ENCODE peak calls at places on chromosomes 4 and X, in ten cellular contexts. One of them, this sample, is unnamed.

GRCh38 chr4:40301592-40301991 is 33.5 kb upstream of the CHRNA9 start:
- DNase-seq in Calu3: no peak
- DNase-seq in foreskin fibroblast: no peak
- DNase-seq in AG09309: no peak
- DNase-seq in breast epithelium: no peak
- DNase-seq in upper lobe of left lung: peak
- DNase-seq in colonic mucosa: no peak
- DNase-seq in tibial artery: no peak
- DNase-seq in lower leg skin: peak
- DNase-seq in hepatocyte: no peak
- DNase-seq in this sample: no peak

GRCh38 chr4:108571027-108571569 is 49.3 kb upstream of the RPL34 start:
- DNase-seq in tibial artery: no peak
- DNase-seq in upper lobe of left lung: no peak
- DNase-seq in AG09309: no peak
- DNase-seq in breast epithelium: no peak
- DNase-seq in foreskin fibroblast: no peak
- DNase-seq in Calu3: no peak
- DNase-seq in hepatocyte: no peak
- DNase-seq in lower leg skin: no peak
- DNase-seq in colonic mucosa: no peak
- DNase-seq in this sample: no peak

GRCh38 chrX:13220916-13221315 is 98.9 kb downstream of the ATXN3L start:
- DNase-seq in lower leg skin: no peak
- DNase-seq in AG09309: peak
- DNase-seq in foreskin fibroblast: no peak
- DNase-seq in colonic mucosa: no peak
- DNase-seq in tibial artery: no peak
- DNase-seq in hepatocyte: peak
- DNase-seq in upper lobe of left lung: no peak
- DNase-seq in breast epithelium: no peak
- DNase-seq in Calu3: peak
- DNase-seq in this sample: no peak

GRCh38 chrX:154750301-154751120 is at the start of gene GAB3:
- DNase-seq in upper lobe of left lung: peak
- DNase-seq in foreskin fibroblast: no peak
- DNase-seq in lower leg skin: no peak
- DNase-seq in breast epithelium: no peak
- DNase-seq in hepatocyte: peak
- DNase-seq in Calu3: peak
- DNase-seq in tibial artery: no peak
- DNase-seq in colonic mucosa: no peak
- DNase-seq in AG09309: no peak
- DNase-seq in this sample: no peak

GRCh38 chrX:47644557-47645091 is 5.7 kb downstream of the ELK1 start:
- DNase-seq in Calu3: no peak
- DNase-seq in upper lobe of left lung: no peak
- DNase-seq in breast epithelium: no peak
- DNase-seq in tibial artery: no peak
- DNase-seq in lower leg skin: no peak
- DNase-seq in colonic mucosa: no peak
- DNase-seq in hepatocyte: peak
- DNase-seq in foreskin fibroblast: no peak
- DNase-seq in AG09309: no peak
- DNase-seq in this sample: no peak

GRCh38 chrX:39899876-39900787 is 197.6 kb downstream of the BCOR start:
- DNase-seq in tibial artery: no peak
- DNase-seq in Calu3: no peak
- DNase-seq in colonic mucosa: no peak
- DNase-seq in hepatocyte: no peak
- DNase-seq in upper lobe of left lung: no peak
- DNase-seq in foreskin fibroblast: no peak
- DNase-seq in breast epithelium: no peak
- DNase-seq in lower leg skin: no peak
- DNase-seq in AG09309: no peak
- DNase-seq in this sample: no peak

GRCh38 chrX:150544835-150545790 is 23.3 kb upstream of the MTM1 start:
- DNase-seq in hepatocyte: no peak
- DNase-seq in colonic mucosa: no peak
- DNase-seq in foreskin fibroblast: no peak
- DNase-seq in AG09309: no peak
- DNase-seq in upper lobe of left lung: no peak
- DNase-seq in tibial artery: no peak
- DNase-seq in Calu3: no peak
- DNase-seq in breast epithelium: no peak
- DNase-seq in lower leg skin: no peak
- DNase-seq in this sample: no peak

GRCh38 chrX:1601768-1602085 is 10.3 kb downstream of the AKAP17A start:
- DNase-seq in Calu3: no peak
- DNase-seq in hepatocyte: no peak
- DNase-seq in foreskin fibroblast: no peak
- DNase-seq in lower leg skin: no peak
- DNase-seq in breast epithelium: no peak
- DNase-seq in AG09309: no peak
- DNase-seq in tibial artery: no peak
- DNase-seq in colonic mucosa: no peak
- DNase-seq in upper lobe of left lung: no peak
- DNase-seq in this sample: peak

GRCh38 chrX:153459976-153460375 is 10.4 kb downstream of the HAUS7 start:
- DNase-seq in hepatocyte: no peak
- DNase-seq in tibial artery: no peak
- DNase-seq in upper lobe of left lung: no peak
- DNase-seq in Calu3: no peak
- DNase-seq in foreskin fibroblast: peak
- DNase-seq in colonic mucosa: no peak
- DNase-seq in lower leg skin: no peak
- DNase-seq in AG09309: no peak
- DNase-seq in breast epithelium: no peak
- DNase-seq in this sample: no peak

GRCh38 chr4:139668658-139669201 is 3.1 kb downstream of the MGST2 start:
- DNase-seq in breast epithelium: no peak
- DNase-seq in foreskin fibroblast: no peak
- DNase-seq in colonic mucosa: no peak
- DNase-seq in Calu3: no peak
- DNase-seq in upper lobe of left lung: no peak
- DNase-seq in AG09309: no peak
- DNase-seq in tibial artery: no peak
- DNase-seq in hepatocyte: no peak
- DNase-seq in lower leg skin: no peak
- DNase-seq in this sample: no peak

GRCh38 chr4:139669335-139669734 is 3.7 kb downstream of the MGST2 start:
- DNase-seq in hepatocyte: no peak
- DNase-seq in tibial artery: no peak
- DNase-seq in breast epithelium: no peak
- DNase-seq in colonic mucosa: no peak
- DNase-seq in foreskin fibroblast: no peak
- DNase-seq in lower leg skin: peak
- DNase-seq in upper lobe of left lung: no peak
- DNase-seq in Calu3: no peak
- DNase-seq in AG09309: no peak
- DNase-seq in this sample: no peak

GRCh38 chr4:139669859-139670258 is 4.2 kb downstream of the MGST2 start:
- DNase-seq in foreskin fibroblast: no peak
- DNase-seq in upper lobe of left lung: no peak
- DNase-seq in hepatocyte: no peak
- DNase-seq in breast epithelium: no peak
- DNase-seq in tibial artery: no peak
- DNase-seq in colonic mucosa: no peak
- DNase-seq in Calu3: no peak
- DNase-seq in AG09309: no peak
- DNase-seq in lower leg skin: peak
- DNase-seq in this sample: no peak

GRCh38 chr4:139666735-139667266 is 1.2 kb downstream of the MGST2 start:
- DNase-seq in hepatocyte: peak
- DNase-seq in AG09309: no peak
- DNase-seq in Calu3: peak
- DNase-seq in tibial artery: peak
- DNase-seq in foreskin fibroblast: no peak
- DNase-seq in upper lobe of left lung: no peak
- DNase-seq in breast epithelium: peak
- DNase-seq in lower leg skin: no peak
- DNase-seq in colonic mucosa: peak
- DNase-seq in this sample: no peak

DNA sequence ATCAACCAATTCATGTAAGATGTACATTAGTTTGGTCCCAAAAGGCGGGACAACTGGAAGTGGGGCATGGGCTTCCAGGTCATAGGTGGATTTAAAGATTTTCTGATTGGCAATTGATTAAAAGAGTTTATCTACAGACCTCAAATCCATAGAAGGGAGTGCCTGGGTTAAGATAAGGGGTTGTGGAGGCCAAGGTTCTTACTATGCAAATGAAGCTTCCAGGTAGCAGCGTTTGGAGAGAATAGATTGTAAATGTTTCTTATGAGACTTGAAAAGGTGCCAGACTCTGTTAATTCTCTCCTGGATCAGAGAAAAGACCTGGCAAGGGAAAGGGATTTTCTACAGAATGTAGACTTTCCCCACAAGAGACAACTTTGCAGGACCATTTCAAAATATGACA is 2.4 kb downstream of the MGST2 start:
- DNase-seq in breast epithelium: no peak
- DNase-seq in hepatocyte: no peak
- DNase-seq in AG09309: no peak
- DNase-seq in Calu3: no peak
- DNase-seq in lower leg skin: no peak
- DNase-seq in foreskin fibroblast: no peak
- DNase-seq in upper lobe of left lung: no peak
- DNase-seq in tibial artery: no peak
- DNase-seq in colonic mucosa: peak
- DNase-seq in this sample: no peak
- TF ChIP-seq CTCF in breast epithelium: no peak
- TF ChIP-seq CTCF in hepatocyte: no peak
- TF ChIP-seq CTCF in AG09309: no peak
- TF ChIP-seq CTCF in Calu3: no peak
- TF ChIP-seq CTCF in lower leg skin: no peak
- TF ChIP-seq CTCF in foreskin fibroblast: no peak
- TF ChIP-seq CTCF in upper lobe of left lung: no peak
- TF ChIP-seq CTCF in tibial artery: no peak
- TF ChIP-seq CTCF in colonic mucosa: no peak
- TF ChIP-seq CTCF in this sample: no peak

GRCh38 chr4:140884431-140885058 is 128.4 kb upstream of the TBC1D9 start:
- DNase-seq in upper lobe of left lung: no peak
- DNase-seq in foreskin fibroblast: peak
- DNase-seq in tibial artery: no peak
- DNase-seq in lower leg skin: no peak
- DNase-seq in breast epithelium: no peak
- DNase-seq in hepatocyte: peak
- DNase-seq in AG09309: peak
- DNase-seq in colonic mucosa: peak
- DNase-seq in Calu3: peak
- DNase-seq in this sample: no peak
- TF ChIP-seq CTCF in upper lobe of left lung: peak
- TF ChIP-seq CTCF in foreskin fibroblast: peak
- TF ChIP-seq CTCF in tibial artery: peak
- TF ChIP-seq CTCF in lower leg skin: no peak
- TF ChIP-seq CTCF in breast epithelium: peak
- TF ChIP-seq CTCF in hepatocyte: peak
- TF ChIP-seq CTCF in AG09309: peak
- TF ChIP-seq CTCF in colonic mucosa: peak
- TF ChIP-seq CTCF in Calu3: peak
- TF ChIP-seq CTCF in this sample: peak

DNA sequence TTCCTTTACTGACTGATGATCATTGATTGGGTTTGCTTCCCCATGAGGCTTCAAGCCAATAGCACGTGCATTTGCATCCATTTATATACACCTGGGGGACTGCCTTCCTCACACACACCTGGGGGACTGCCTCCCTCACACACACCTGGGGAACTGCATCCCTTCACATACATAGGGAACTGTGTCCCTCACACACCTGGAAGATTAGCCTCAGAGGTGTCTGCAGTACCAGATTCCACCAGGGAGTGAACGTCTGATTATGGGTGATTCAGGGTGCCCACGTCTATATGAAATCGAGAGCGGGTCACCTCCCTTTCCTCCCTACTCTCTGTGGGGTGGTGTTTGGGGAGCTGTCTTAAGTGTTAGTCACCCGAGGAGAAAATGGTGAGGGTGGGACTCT is 16.9 kb downstream of the CD99 start:
- DNase-seq in AG09309: no peak
- DNase-seq in upper lobe of left lung: no peak
- DNase-seq in Calu3: no peak
- DNase-seq in colonic mucosa: no peak
- DNase-seq in foreskin fibroblast: no peak
- DNase-seq in breast epithelium: no peak
- DNase-seq in tibial artery: no peak
- DNase-seq in hepatocyte: no peak
- DNase-seq in lower leg skin: no peak
- DNase-seq in this sample: no peak
- TF ChIP-seq CTCF in AG09309: no peak
- TF ChIP-seq CTCF in upper lobe of left lung: no peak
- TF ChIP-seq CTCF in Calu3: no peak
- TF ChIP-seq CTCF in colonic mucosa: no peak
- TF ChIP-seq CTCF in foreskin fibroblast: no peak
- TF ChIP-seq CTCF in breast epithelium: no peak
- TF ChIP-seq CTCF in tibial artery: no peak
- TF ChIP-seq CTCF in hepatocyte: no peak
- TF ChIP-seq CTCF in lower leg skin: no peak
- TF ChIP-seq CTCF in this sample: no peak

GRCh38 chrX:17944833-17945497 is 83.9 kb upstream of the RAI2 start:
- DNase-seq in AG09309: no peak
- DNase-seq in hepatocyte: peak
- DNase-seq in upper lobe of left lung: no peak
- DNase-seq in foreskin fibroblast: no peak
- DNase-seq in tibial artery: no peak
- DNase-seq in breast epithelium: no peak
- DNase-seq in lower leg skin: no peak
- DNase-seq in colonic mucosa: peak
- DNase-seq in Calu3: peak
- DNase-seq in this sample: no peak
- TF ChIP-seq CTCF in AG09309: peak
- TF ChIP-seq CTCF in hepatocyte: peak
- TF ChIP-seq CTCF in upper lobe of left lung: peak
- TF ChIP-seq CTCF in foreskin fibroblast: peak
- TF ChIP-seq CTCF in tibial artery: peak
- TF ChIP-seq CTCF in breast epithelium: no peak
- TF ChIP-seq CTCF in lower leg skin: no peak
- TF ChIP-seq CTCF in colonic mucosa: peak
- TF ChIP-seq CTCF in Calu3: peak
- TF ChIP-seq CTCF in this sample: peak

This sample was measured in type B pancreatic cell.